ENCODE peak calls at places on chromosome 9, in six cellular contexts. F is IMR-90, I is GM12878, M is HepG2, Y is A549, B is SK-N-SH. G is an unnamed sample.

GRCh38 chr9:123544007-123544827 is 188.2 kb downstream of the CRB2 start:
- DNase-seq in F (peak), Y (peak), I (no peak), B (peak), M (peak), G (no peak)

GRCh38 chr9:38641985-38642864 is 21.8 kb upstream of the ANKRD18A start:
- DNase-seq in B (peak), I (no peak), M (peak), Y (peak), F (peak), G (peak)

GRCh38 chr9:134306583-134307222 is 19.6 kb upstream of the RXRA start:
- DNase-seq in B (no peak), M (no peak), I (no peak), F (no peak), Y (no peak), G (no peak)

GRCh38 chr9:38181866-38182265 is 112.8 kb upstream of the SHB start:
- DNase-seq in I (no peak), B (no peak), F (no peak), Y (no peak), M (no peak), G (no peak)

GRCh38 chr9:93200449-93200742 is 16.5 kb downstream of the WNK2 start:
- DNase-seq in B (no peak), F (no peak), I (no peak), Y (no peak), M (no peak), G (no peak)

GRCh38 chr9:88691811-88692210 is 156.8 kb downstream of the NXNL2 start:
- DNase-seq in I (no peak), F (peak), Y (no peak), M (no peak), B (no peak), G (no peak)

GRCh38 chr9:134868751-134869553 is 11.7 kb upstream of the FCN2 start:
- DNase-seq in Y (no peak), M (no peak), F (no peak), I (no peak), B (no peak), G (no peak)

GRCh38 chr9:107472581-107473335 is 16.8 kb downstream of the KLF4 start:
- DNase-seq in B (no peak), M (no peak), I (no peak), F (no peak), Y (no peak), G (no peak)

GRCh38 chr9:125630436-125630835 is 76.6 kb downstream of the MAPKAP1 start:
- DNase-seq in Y (no peak), I (no peak), F (no peak), M (no peak), B (no peak), G (no peak)

GRCh38 chr9:136403538-136403914 is 3.6 kb upstream of the SNAPC4 start:
- DNase-seq in Y (no peak), I (peak), B (no peak), F (no peak), M (no peak), G (no peak)

GRCh38 chr9:91949946-91950664 is at the start of gene ROR2:
- DNase-seq in M (no peak), B (peak), F (peak), I (no peak), Y (peak), G (no peak)

GRCh38 chr9:89870207-89870606 is 265.4 kb downstream of the GADD45G start:
- DNase-seq in F (no peak), I (no peak), B (no peak), Y (no peak), M (no peak), G (no peak)

GRCh38 chr9:95010431-95010838 is 283.9 kb downstream of the AOPEP start:
- DNase-seq in B (no peak), Y (no peak), F (no peak), M (no peak), I (no peak), G (no peak)

GRCh38 chr9:120091206-120091605 is 488.8 kb downstream of the CDK5RAP2 start:
- DNase-seq in B (no peak), I (no peak), M (no peak), F (no peak), Y (no peak), G (no peak)
- TF ChIP-seq USF2 in B (no peak), I (no peak), M (no peak), F (no peak), Y (no peak), G (no peak)

GRCh38 chr9:211036-211435 is 3.6 kb upstream of the DOCK8 start:
- DNase-seq in I (no peak), F (no peak), B (no peak), Y (no peak), M (no peak), G (no peak)
- H3K27ac ChIP-seq in I (no peak), F (no peak), B (no peak), Y (no peak), M (no peak), G (no peak)

GRCh38 chr9:137798142-137798541 is 79.4 kb upstream of the CACNA1B start:
- DNase-seq in I (no peak), Y (no peak), F (no peak), M (no peak), B (no peak), G (no peak)

GRCh38 chr9:137797206-137798120 is 80.1 kb upstream of the CACNA1B start:
- DNase-seq in M (no peak), I (no peak), B (no peak), F (no peak), Y (no peak), G (no peak)

GRCh38 chr9:137793196-137793841 is 84.3 kb upstream of the CACNA1B start:
- DNase-seq in I (no peak), Y (no peak), F (no peak), M (no peak), B (no peak), G (no peak)

GRCh38 chr9:137791947-137792346 is 85.6 kb upstream of the CACNA1B start:
- DNase-seq in B (no peak), M (no peak), Y (no peak), I (no peak), F (no peak), G (no peak)

DNA sequence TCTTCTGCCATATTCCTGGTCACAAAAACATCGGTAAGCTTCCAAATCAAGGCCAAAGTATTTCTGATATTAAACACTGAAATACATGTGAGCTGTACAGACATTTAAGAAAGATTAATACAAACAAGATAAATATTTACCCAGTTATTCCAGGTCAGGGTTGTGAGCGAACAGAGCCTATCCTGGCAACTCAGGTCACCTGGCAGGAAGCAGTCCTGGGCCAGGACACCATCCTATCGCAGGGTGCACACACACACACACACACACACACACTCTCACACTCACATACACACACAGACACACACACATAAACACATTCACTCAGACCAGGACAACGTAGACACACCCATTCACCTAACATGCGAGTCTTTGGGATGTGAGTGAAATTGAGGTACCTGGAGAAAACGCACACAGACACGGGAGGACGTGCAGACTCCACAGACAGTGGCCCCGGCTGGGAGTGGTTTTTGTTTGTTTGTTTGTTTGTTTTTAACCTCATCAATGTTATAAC is 82.4 kb upstream of the CACNA1B start:
- DNase-seq in Y (no peak), B (no peak), I (no peak), M (no peak), F (no peak), G (no peak)
- TF ChIP-seq USF2 in Y (no peak), B (no peak), I (no peak), M (no peak), F (no peak), G (no peak)

DNA sequence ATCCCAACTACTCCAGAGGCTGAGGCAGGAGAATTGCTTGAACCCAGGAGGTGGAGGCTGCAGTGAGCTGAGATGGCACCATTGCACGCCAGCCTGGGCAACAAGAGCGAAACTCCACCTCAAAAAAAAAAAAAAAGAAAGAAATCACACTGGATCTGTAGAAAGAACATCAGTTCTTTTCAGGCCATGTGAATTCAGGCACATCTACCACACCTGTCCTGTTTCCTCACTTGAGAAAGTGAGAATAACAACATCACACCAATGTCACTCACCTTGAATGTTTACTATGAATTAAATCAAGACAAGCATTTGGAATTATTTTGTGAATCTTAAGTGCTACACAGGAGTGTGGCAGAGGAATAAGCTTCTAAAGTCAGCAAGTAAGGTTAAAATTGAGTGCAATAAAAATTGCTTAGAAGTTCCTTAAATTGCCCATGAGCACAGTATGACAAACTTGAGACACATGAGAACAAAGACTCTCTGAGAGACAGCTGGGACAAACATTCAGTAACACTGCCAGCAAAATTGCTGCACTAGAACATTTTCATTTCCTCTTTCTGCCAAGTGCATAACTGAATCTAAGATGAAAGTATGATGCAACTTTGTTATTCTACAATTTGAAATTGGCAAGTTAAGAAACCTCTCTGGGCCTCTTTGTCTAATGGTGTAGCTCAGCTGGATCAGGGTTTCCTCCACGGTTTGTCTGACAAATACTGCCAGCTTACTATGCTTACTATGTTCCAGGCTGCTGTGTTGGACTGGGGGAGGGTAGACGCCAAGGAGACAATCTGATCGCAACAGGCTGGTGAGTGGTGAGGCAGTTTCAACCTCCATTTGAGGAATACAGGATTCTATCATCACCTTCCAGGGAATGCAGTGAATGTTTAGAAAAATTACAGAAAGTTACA is 1.9 kb upstream of the RIC1 start:
- DNase-seq in Y (no peak), I (peak), M (no peak), F (peak), B (peak), G (no peak)
- H3K27ac ChIP-seq in Y (peak), I (peak), M (peak), F (peak), B (peak), G (no peak)

GRCh38 chr9:109297899-109298298 is 23.0 kb downstream of the EPB41L4B start:
- DNase-seq in F (peak), Y (no peak), I (no peak), M (no peak), B (no peak), G (no peak)
- TF ChIP-seq USF2 in F (no peak), Y (no peak), I (no peak), M (no peak), B (no peak), G (no peak)

GRCh38 chr9:79694208-79694607 is 122.4 kb downstream of the TLE4 start:
- DNase-seq in Y (no peak), M (no peak), I (no peak), B (no peak), F (no peak), G (no peak)

GRCh38 chr9:79689576-79689975 is 117.8 kb downstream of the TLE4 start:
- DNase-seq in F (no peak), M (no peak), Y (no peak), I (no peak), B (no peak), G (no peak)

GRCh38 chr9:79693750-79694149 is 122.0 kb downstream of the TLE4 start:
- DNase-seq in Y (no peak), I (no peak), B (no peak), M (no peak), F (no peak), G (no peak)

GRCh38 chr9:79692857-79693571 is 121.2 kb downstream of the TLE4 start:
- DNase-seq in F (peak), M (no peak), B (no peak), Y (no peak), I (no peak), G (no peak)

DNA sequence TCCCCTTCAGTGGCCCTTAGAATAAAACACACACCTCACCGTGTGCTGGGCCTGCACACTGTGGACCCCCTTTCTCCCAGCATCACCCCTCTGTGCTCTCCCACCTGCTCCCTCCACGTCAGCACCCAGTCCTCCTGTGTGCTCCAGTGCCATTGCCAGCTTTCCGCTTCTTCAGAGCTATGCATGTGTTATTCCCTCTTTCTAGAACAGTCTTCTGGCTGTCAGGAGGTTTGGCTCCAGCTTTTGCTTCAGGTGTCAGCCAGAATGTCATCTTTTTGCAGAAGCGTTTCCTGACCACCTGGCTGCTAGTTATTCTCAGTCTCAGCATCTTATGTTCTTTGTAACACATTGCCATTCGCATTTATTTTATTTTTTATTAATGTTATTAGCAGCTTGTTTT is 119.7 kb downstream of the TLE4 start:
- DNase-seq in Y (no peak), I (no peak), M (no peak), B (no peak), F (no peak), G (no peak)
- H3K27ac ChIP-seq in Y (no peak), I (no peak), M (no peak), B (no peak), F (no peak), G (no peak)

GRCh38 chr9:113573959-113574352 is 110.4 kb downstream of the RGS3 start:
- DNase-seq in Y (no peak), M (no peak), F (no peak), I (no peak), B (no peak), G (no peak)

GRCh38 chr9:113572076-113572861 is 108.7 kb downstream of the RGS3 start:
- DNase-seq in F (no peak), B (no peak), I (no peak), M (no peak), Y (no peak), G (no peak)

GRCh38 chr9:113577525-113578261 is 114.2 kb downstream of the RGS3 start:
- DNase-seq in M (no peak), F (peak), I (no peak), Y (no peak), B (peak), G (no peak)

GRCh38 chr9:113573303-113573958 is 109.9 kb downstream of the RGS3 start:
- DNase-seq in F (no peak), M (no peak), B (no peak), Y (no peak), I (no peak), G (no peak)

GRCh38 chr9:113574381-113575262 is 111.1 kb downstream of the RGS3 start:
- DNase-seq in I (no peak), Y (no peak), B (no peak), M (no peak), F (no peak), G (no peak)
- TF ChIP-seq USF2 in I (no peak), Y (no peak), B (no peak), M (no peak), F (no peak), G (no peak)

GRCh38 chr9:81759680-81760215 is 70.4 kb upstream of the TLE1 start:
- DNase-seq in B (peak), M (peak), I (no peak), F (peak), Y (peak), G (no peak)

GRCh38 chr9:81754245-81754644 is 64.9 kb upstream of the TLE1 start:
- DNase-seq in B (no peak), Y (no peak), F (peak), I (no peak), M (no peak), G (no peak)

GRCh38 chr9:81758123-81758797 is 68.9 kb upstream of the TLE1 start:
- DNase-seq in B (no peak), I (no peak), M (no peak), Y (no peak), F (no peak), G (no peak)

GRCh38 chr9:81753436-81753835 is 64.1 kb upstream of the TLE1 start:
- DNase-seq in M (no peak), Y (no peak), F (no peak), I (no peak), B (no peak), G (no peak)

DNA sequence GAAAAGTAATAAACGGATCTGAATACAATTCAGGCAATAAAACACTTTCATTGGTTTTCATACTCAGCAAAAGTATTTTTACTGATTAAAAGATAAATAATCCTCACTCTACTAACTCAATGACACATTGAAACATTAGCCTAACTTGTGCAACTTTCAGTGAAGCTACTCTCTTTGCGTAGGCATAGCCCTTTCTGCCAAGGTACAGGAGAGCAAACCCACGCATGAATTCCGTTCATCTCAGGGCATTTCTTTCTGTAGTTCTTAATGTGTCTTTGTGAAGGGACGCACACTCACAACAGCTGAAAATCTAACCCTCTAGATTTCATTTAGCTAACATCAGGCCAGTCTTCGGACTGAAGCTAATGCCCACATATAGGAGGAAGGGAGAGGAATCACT is 66.4 kb upstream of the TLE1 start:
- DNase-seq in Y (no peak), M (no peak), I (no peak), F (no peak), B (no peak), G (no peak)
- H3K27ac ChIP-seq in Y (no peak), M (no peak), I (no peak), F (no peak), B (no peak), G (no peak)

GRCh38 chr9:105195259-105195658 is 49.2 kb upstream of the SLC44A1 start:
- DNase-seq in I (no peak), B (no peak), Y (no peak), F (no peak), M (no peak), G (no peak)
- TF ChIP-seq USF2 in I (no peak), B (no peak), Y (no peak), F (no peak), M (no peak), G (no peak)